ENCODE peak calls at places on chromosomes 2 and 18, in nine cellular contexts. One of them, this sample, is unnamed.

GRCh38 chr2:76599732-76600368 is 889.1 kb upstream of the GCFC2 start:
- DNase-seq in EL: peak
- DNase-seq in RPMI7951: peak
- DNase-seq in BJ: no peak
- DNase-seq in activated gamma-delta T cell treated with anti-CD3 and anti-CD28 coated beads, Interleukin-2, amount 50 U/mL, for 16 hours: no peak
- DNase-seq in stimulated activated CD4-positive, alpha-beta T cell treated with anti-CD3 and anti-CD28 coated beads, Interleukin-4, amount 100 ng/mL, for 24 hours: no peak
- DNase-seq in NCI-H2029: peak
- DNase-seq in thoracic aorta: no peak
- DNase-seq in fibroblast of mammary gland: peak
- DNase-seq in this sample: peak

GRCh38 chr18:10851824-10852225 is 297.5 kb downstream of the PIEZO2 start:
- DNase-seq in EL: peak
- DNase-seq in RPMI7951: peak
- DNase-seq in BJ: no peak
- DNase-seq in activated gamma-delta T cell treated with anti-CD3 and anti-CD28 coated beads, Interleukin-2, amount 50 U/mL, for 16 hours: no peak
- DNase-seq in stimulated activated CD4-positive, alpha-beta T cell treated with anti-CD3 and anti-CD28 coated beads, Interleukin-4, amount 100 ng/mL, for 24 hours: no peak
- DNase-seq in NCI-H2029: peak
- DNase-seq in thoracic aorta: no peak
- DNase-seq in fibroblast of mammary gland: peak
- DNase-seq in this sample: no peak

GRCh38 chr18:74457043-74457742 is at the start of gene DIPK1C:
- DNase-seq in EL: no peak
- DNase-seq in RPMI7951: no peak
- DNase-seq in BJ: no peak
- DNase-seq in activated gamma-delta T cell treated with anti-CD3 and anti-CD28 coated beads, Interleukin-2, amount 50 U/mL, for 16 hours: no peak
- DNase-seq in stimulated activated CD4-positive, alpha-beta T cell treated with anti-CD3 and anti-CD28 coated beads, Interleukin-4, amount 100 ng/mL, for 24 hours: no peak
- DNase-seq in NCI-H2029: no peak
- DNase-seq in thoracic aorta: no peak
- DNase-seq in fibroblast of mammary gland: no peak
- DNase-seq in this sample: no peak

GRCh38 chr2:17793293-17793692 is 23.0 kb upstream of the MSGN1 start:
- DNase-seq in EL: no peak
- DNase-seq in RPMI7951: no peak
- DNase-seq in BJ: no peak
- DNase-seq in activated gamma-delta T cell treated with anti-CD3 and anti-CD28 coated beads, Interleukin-2, amount 50 U/mL, for 16 hours: no peak
- DNase-seq in stimulated activated CD4-positive, alpha-beta T cell treated with anti-CD3 and anti-CD28 coated beads, Interleukin-4, amount 100 ng/mL, for 24 hours: no peak
- DNase-seq in NCI-H2029: no peak
- DNase-seq in thoracic aorta: no peak
- DNase-seq in fibroblast of mammary gland: no peak
- DNase-seq in this sample: no peak

GRCh38 chr2:47072018-47072691 is 83.0 kb downstream of the STPG4 start:
- DNase-seq in EL: peak
- DNase-seq in RPMI7951: peak
- DNase-seq in BJ: peak
- DNase-seq in activated gamma-delta T cell treated with anti-CD3 and anti-CD28 coated beads, Interleukin-2, amount 50 U/mL, for 16 hours: no peak
- DNase-seq in stimulated activated CD4-positive, alpha-beta T cell treated with anti-CD3 and anti-CD28 coated beads, Interleukin-4, amount 100 ng/mL, for 24 hours: no peak
- DNase-seq in NCI-H2029: no peak
- DNase-seq in thoracic aorta: peak
- DNase-seq in fibroblast of mammary gland: peak
- DNase-seq in this sample: no peak

GRCh38 chr18:42814184-42814583 is 301.3 kb downstream of the RIT2 start:
- DNase-seq in EL: no peak
- DNase-seq in RPMI7951: no peak
- DNase-seq in BJ: no peak
- DNase-seq in activated gamma-delta T cell treated with anti-CD3 and anti-CD28 coated beads, Interleukin-2, amount 50 U/mL, for 16 hours: no peak
- DNase-seq in stimulated activated CD4-positive, alpha-beta T cell treated with anti-CD3 and anti-CD28 coated beads, Interleukin-4, amount 100 ng/mL, for 24 hours: no peak
- DNase-seq in NCI-H2029: no peak
- DNase-seq in thoracic aorta: no peak
- DNase-seq in fibroblast of mammary gland: no peak
- DNase-seq in this sample: no peak

GRCh38 chr2:145800201-145801091 is 1280.5 kb upstream of the ZEB2 start:
- DNase-seq in EL: no peak
- DNase-seq in RPMI7951: no peak
- DNase-seq in BJ: no peak
- DNase-seq in activated gamma-delta T cell treated with anti-CD3 and anti-CD28 coated beads, Interleukin-2, amount 50 U/mL, for 16 hours: no peak
- DNase-seq in stimulated activated CD4-positive, alpha-beta T cell treated with anti-CD3 and anti-CD28 coated beads, Interleukin-4, amount 100 ng/mL, for 24 hours: no peak
- DNase-seq in NCI-H2029: no peak
- DNase-seq in thoracic aorta: no peak
- DNase-seq in fibroblast of mammary gland: peak
- DNase-seq in this sample: no peak

GRCh38 chr2:240297553-240298315 is 137.7 kb upstream of the GPC1 start:
- DNase-seq in EL: no peak
- DNase-seq in RPMI7951: no peak
- DNase-seq in BJ: no peak
- DNase-seq in activated gamma-delta T cell treated with anti-CD3 and anti-CD28 coated beads, Interleukin-2, amount 50 U/mL, for 16 hours: no peak
- DNase-seq in stimulated activated CD4-positive, alpha-beta T cell treated with anti-CD3 and anti-CD28 coated beads, Interleukin-4, amount 100 ng/mL, for 24 hours: no peak
- DNase-seq in NCI-H2029: no peak
- DNase-seq in thoracic aorta: no peak
- DNase-seq in fibroblast of mammary gland: no peak
- DNase-seq in this sample: peak

GRCh38 chr18:56096861-56097260 is 508.9 kb upstream of the TCF4 start:
- DNase-seq in EL: no peak
- DNase-seq in RPMI7951: no peak
- DNase-seq in BJ: no peak
- DNase-seq in activated gamma-delta T cell treated with anti-CD3 and anti-CD28 coated beads, Interleukin-2, amount 50 U/mL, for 16 hours: no peak
- DNase-seq in stimulated activated CD4-positive, alpha-beta T cell treated with anti-CD3 and anti-CD28 coated beads, Interleukin-4, amount 100 ng/mL, for 24 hours: no peak
- DNase-seq in NCI-H2029: no peak
- DNase-seq in thoracic aorta: no peak
- DNase-seq in fibroblast of mammary gland: no peak
- DNase-seq in this sample: no peak